ENCODE peak calls at places on chromosomes 11 and 22, in six cellular contexts. One of them, this sample, is unnamed.

GRCh38 chr22:41365425-41365824 is 16.3 kb upstream of the TEF start:
- DNase-seq in AG10803: no peak
- DNase-seq in nucleus accumbens: no peak
- DNase-seq in AG08396: no peak
- DNase-seq in stimulated activated CD4-positive, alpha-beta T cell treated with anti-CD3 and anti-CD28 coated beads, Interleukin-4, amount 100 ng/mL, for 48 hours: no peak
- DNase-seq in neural progenitor cell: no peak
- DNase-seq in this sample: no peak

GRCh38 chr11:28251263-28251662 is 143.1 kb downstream of the METTL15 start:
- DNase-seq in AG10803: no peak
- DNase-seq in nucleus accumbens: no peak
- DNase-seq in AG08396: no peak
- DNase-seq in stimulated activated CD4-positive, alpha-beta T cell treated with anti-CD3 and anti-CD28 coated beads, Interleukin-4, amount 100 ng/mL, for 48 hours: no peak
- DNase-seq in neural progenitor cell: no peak
- DNase-seq in this sample: no peak

GRCh38 chr22:20080776-20081654 is 974 bp downstream of the DGCR8 start:
- DNase-seq in AG10803: peak
- DNase-seq in nucleus accumbens: no peak
- DNase-seq in AG08396: peak
- DNase-seq in stimulated activated CD4-positive, alpha-beta T cell treated with anti-CD3 and anti-CD28 coated beads, Interleukin-4, amount 100 ng/mL, for 48 hours: peak
- DNase-seq in neural progenitor cell: peak
- DNase-seq in this sample: no peak

GRCh38 chr11:289706-290620 is 1.0 kb downstream of the PGGHG start:
- DNase-seq in AG10803: no peak
- DNase-seq in nucleus accumbens: no peak
- DNase-seq in AG08396: no peak
- DNase-seq in stimulated activated CD4-positive, alpha-beta T cell treated with anti-CD3 and anti-CD28 coated beads, Interleukin-4, amount 100 ng/mL, for 48 hours: no peak
- DNase-seq in neural progenitor cell: no peak
- DNase-seq in this sample: no peak

GRCh38 chr22:28025333-28025732 is 106.3 kb upstream of the PITPNB start:
- DNase-seq in AG10803: no peak
- DNase-seq in nucleus accumbens: no peak
- DNase-seq in AG08396: no peak
- DNase-seq in stimulated activated CD4-positive, alpha-beta T cell treated with anti-CD3 and anti-CD28 coated beads, Interleukin-4, amount 100 ng/mL, for 48 hours: no peak
- DNase-seq in neural progenitor cell: no peak
- DNase-seq in this sample: no peak

GRCh38 chr11:34636127-34636526 is 15.2 kb downstream of the EHF start:
- DNase-seq in AG10803: no peak
- DNase-seq in nucleus accumbens: no peak
- DNase-seq in AG08396: no peak
- DNase-seq in stimulated activated CD4-positive, alpha-beta T cell treated with anti-CD3 and anti-CD28 coated beads, Interleukin-4, amount 100 ng/mL, for 48 hours: no peak
- DNase-seq in neural progenitor cell: no peak
- DNase-seq in this sample: no peak

GRCh38 chr22:22168190-22168940 is 76.2 kb upstream of the VPREB1 start:
- DNase-seq in AG10803: peak
- DNase-seq in nucleus accumbens: no peak
- DNase-seq in AG08396: no peak
- DNase-seq in stimulated activated CD4-positive, alpha-beta T cell treated with anti-CD3 and anti-CD28 coated beads, Interleukin-4, amount 100 ng/mL, for 48 hours: no peak
- DNase-seq in neural progenitor cell: peak
- DNase-seq in this sample: peak

GRCh38 chr11:64604458-64605247 is 13.6 kb downstream of the SLC22A12 start:
- DNase-seq in AG10803: no peak
- DNase-seq in nucleus accumbens: no peak
- DNase-seq in AG08396: no peak
- DNase-seq in stimulated activated CD4-positive, alpha-beta T cell treated with anti-CD3 and anti-CD28 coated beads, Interleukin-4, amount 100 ng/mL, for 48 hours: no peak
- DNase-seq in neural progenitor cell: no peak
- DNase-seq in this sample: no peak

GRCh38 chr11:90148900-90149299 is 14.4 kb downstream of the NAALAD2 start:
- DNase-seq in AG10803: no peak
- DNase-seq in nucleus accumbens: no peak
- DNase-seq in AG08396: no peak
- DNase-seq in stimulated activated CD4-positive, alpha-beta T cell treated with anti-CD3 and anti-CD28 coated beads, Interleukin-4, amount 100 ng/mL, for 48 hours: no peak
- DNase-seq in neural progenitor cell: no peak
- DNase-seq in this sample: no peak

GRCh38 chr22:43845981-43846380 is 16.3 kb downstream of the SULT4A1 start:
- DNase-seq in AG10803: no peak
- DNase-seq in nucleus accumbens: no peak
- DNase-seq in AG08396: no peak
- DNase-seq in stimulated activated CD4-positive, alpha-beta T cell treated with anti-CD3 and anti-CD28 coated beads, Interleukin-4, amount 100 ng/mL, for 48 hours: no peak
- DNase-seq in neural progenitor cell: no peak
- DNase-seq in this sample: no peak

GRCh38 chr11:121566279-121567168 is 113.8 kb upstream of the SORL1-AS1 start:
- DNase-seq in AG10803: no peak
- DNase-seq in nucleus accumbens: no peak
- DNase-seq in AG08396: no peak
- DNase-seq in stimulated activated CD4-positive, alpha-beta T cell treated with anti-CD3 and anti-CD28 coated beads, Interleukin-4, amount 100 ng/mL, for 48 hours: no peak
- DNase-seq in neural progenitor cell: no peak
- DNase-seq in this sample: no peak

GRCh38 chr22:26318975-26319374 is 110.1 kb upstream of the ASPHD2 start:
- DNase-seq in AG10803: peak
- DNase-seq in nucleus accumbens: no peak
- DNase-seq in AG08396: peak
- DNase-seq in stimulated activated CD4-positive, alpha-beta T cell treated with anti-CD3 and anti-CD28 coated beads, Interleukin-4, amount 100 ng/mL, for 48 hours: no peak
- DNase-seq in neural progenitor cell: no peak
- DNase-seq in this sample: no peak

GRCh38 chr11:114132944-114133394 is 73.5 kb downstream of the ZBTB16 start:
- DNase-seq in AG10803: peak
- DNase-seq in nucleus accumbens: no peak
- DNase-seq in AG08396: no peak
- DNase-seq in stimulated activated CD4-positive, alpha-beta T cell treated with anti-CD3 and anti-CD28 coated beads, Interleukin-4, amount 100 ng/mL, for 48 hours: no peak
- DNase-seq in neural progenitor cell: no peak
- DNase-seq in this sample: no peak

GRCh38 chr11:71253794-71254193 is 1.4 kb upstream of the SHANK2 start:
- DNase-seq in AG10803: no peak
- DNase-seq in nucleus accumbens: no peak
- DNase-seq in AG08396: no peak
- DNase-seq in stimulated activated CD4-positive, alpha-beta T cell treated with anti-CD3 and anti-CD28 coated beads, Interleukin-4, amount 100 ng/mL, for 48 hours: no peak
- DNase-seq in neural progenitor cell: no peak
- DNase-seq in this sample: no peak

GRCh38 chr11:79697905-79698304 is 257.1 kb upstream of the TENM4 start:
- DNase-seq in AG10803: no peak
- DNase-seq in nucleus accumbens: no peak
- DNase-seq in AG08396: no peak
- DNase-seq in stimulated activated CD4-positive, alpha-beta T cell treated with anti-CD3 and anti-CD28 coated beads, Interleukin-4, amount 100 ng/mL, for 48 hours: no peak
- DNase-seq in neural progenitor cell: no peak
- DNase-seq in this sample: no peak

GRCh38 chr11:112537846-112538330 is 277.2 kb upstream of the PLET1 start:
- DNase-seq in AG10803: no peak
- DNase-seq in nucleus accumbens: no peak
- DNase-seq in AG08396: no peak
- DNase-seq in stimulated activated CD4-positive, alpha-beta T cell treated with anti-CD3 and anti-CD28 coated beads, Interleukin-4, amount 100 ng/mL, for 48 hours: no peak
- DNase-seq in neural progenitor cell: no peak
- DNase-seq in this sample: no peak

This sample was measured in GM20000.